ENCODE peak calls at places on chromosome 7, in ten cellular contexts. X is pancreas; O is adrenal gland; B is CD4-positive, CD25-positive, alpha-beta regulatory T cell; U is aorta; I is psoas muscle; Y is Panc1; L is lung; A is left ventricle myocardium inferior; W is CD8-positive, alpha-beta memory T cell. R is an unnamed sample. For H3K4me1, the result is how much of the 10 kb centered on the place peaks cover.

GRCh38 chr7:121304259-121304658 is 24.5 kb upstream of the WNT16 start:
- DNase-seq in W (no peak), O (no peak), A (no peak), Y (no peak), U (no peak), B (no peak), I (no peak), X (no peak), L (no peak), R (no peak)

GRCh38 chr7:41207141-41207540 is 495.7 kb downstream of the INHBA start:
- DNase-seq in U (no peak), I (no peak), X (no peak), O (no peak), B (no peak), A (no peak), L (no peak), W (no peak), Y (no peak), R (no peak)

GRCh38 chr7:23377134-23377533 is 78.0 kb downstream of the MALSU1 start:
- DNase-seq in L (no peak), B (no peak), X (no peak), I (no peak), U (no peak), W (no peak), O (no peak), A (no peak), Y (peak), R (peak)

GRCh38 chr7:7491044-7491443 is 44.6 kb downstream of the COL28A1 start:
- DNase-seq in B (no peak), O (no peak), W (no peak), U (no peak), Y (no peak), I (no peak), X (no peak), L (no peak), A (no peak), R (no peak)

GRCh38 chr7:4043988-4044387 is 638.1 kb upstream of the FOXK1 start:
- DNase-seq in A (no peak), B (no peak), O (no peak), L (peak), U (no peak), Y (no peak), W (no peak), I (no peak), X (no peak), R (no peak)

GRCh38 chr7:13986208-13986607 is 3.3 kb downstream of the ETV1 start:
- DNase-seq in W (no peak), X (no peak), A (no peak), O (no peak), L (no peak), U (no peak), I (no peak), B (no peak), Y (no peak), R (no peak)

GRCh38 chr7:138458576-138459234 is 1.4 kb upstream of the TRIM24 start:
- DNase-seq in L (no peak), A (no peak), Y (no peak), W (no peak), U (no peak), O (no peak), X (no peak), I (no peak), B (no peak), R (no peak)

GRCh38 chr7:117941138-117941810 is 68.0 kb upstream of the CTTNBP2 start:
- DNase-seq in X (no peak), Y (no peak), A (no peak), L (no peak), O (no peak), W (no peak), B (no peak), I (no peak), U (no peak), R (no peak)

GRCh38 chr7:151076863-151077704 is 3.5 kb downstream of the FASTK start:
- DNase-seq in A (no peak), X (no peak), I (no peak), U (no peak), O (no peak), B (no peak), Y (no peak), W (no peak), L (no peak), R (no peak)

GRCh38 chr7:23261843-23262452 is 15.4 kb downstream of the GPNMB start:
- DNase-seq in I (peak), B (peak), O (peak), U (peak), Y (peak), W (peak), A (peak), X (peak), L (peak), R (peak)

GRCh38 chr7:108415821-108416536 is 40.3 kb downstream of the NRCAM start:
- DNase-seq in Y (no peak), A (no peak), I (no peak), B (no peak), X (no peak), W (no peak), O (peak), L (no peak), U (no peak), R (no peak)

GRCh38 chr7:26543345-26543744 is 251.7 kb downstream of the SNX10 start:
- DNase-seq in A (no peak), I (no peak), L (no peak), B (no peak), W (no peak), X (no peak), Y (no peak), U (no peak), O (no peak), R (no peak)
- H3K4me1 ChIP-seq in A (under half), I (under half), L (under half), B (under half), W (under half), X (under half), Y (under half), U (under half), O (under half), R (under half)

GRCh38 chr7:12422449-12423320 is 19.0 kb upstream of the VWDE start:
- DNase-seq in Y (no peak), A (no peak), W (no peak), I (no peak), X (no peak), B (no peak), U (no peak), L (no peak), O (no peak), R (no peak)

GRCh38 chr7:12418452-12418851 is 14.8 kb upstream of the VWDE start:
- DNase-seq in I (no peak), B (no peak), W (no peak), A (no peak), U (no peak), Y (no peak), O (no peak), L (no peak), X (no peak), R (no peak)

GRCh38 chr7:12423995-12424745 is 20.5 kb upstream of the VWDE start:
- DNase-seq in B (no peak), L (no peak), A (no peak), W (no peak), Y (no peak), O (no peak), U (no peak), I (no peak), X (no peak), R (no peak)

GRCh38 chr7:12423355-12423994 is 19.8 kb upstream of the VWDE start:
- DNase-seq in Y (no peak), U (no peak), O (no peak), W (no peak), L (no peak), B (no peak), X (no peak), I (no peak), A (no peak), R (no peak)
- H3K4me3 ChIP-seq in Y (no peak), U (no peak), O (no peak), W (no peak), L (no peak), B (no peak), X (no peak), I (no peak), A (no peak), R (no peak)

GRCh38 chr7:74040791-74041520 is 13.0 kb downstream of the ELN start:
- DNase-seq in B (no peak), W (no peak), L (no peak), Y (no peak), O (no peak), U (no peak), A (no peak), I (no peak), X (no peak), R (no peak)

GRCh38 chr7:74037609-74038008 is 9.6 kb downstream of the ELN start:
- DNase-seq in Y (no peak), I (peak), L (no peak), B (no peak), X (no peak), O (no peak), U (no peak), W (no peak), A (peak), R (no peak)

GRCh38 chr7:74040101-74040790 is 12.3 kb downstream of the ELN start:
- DNase-seq in B (no peak), A (no peak), O (no peak), U (no peak), L (no peak), W (no peak), I (peak), Y (no peak), X (no peak), R (no peak)

GRCh38 chr7:74039337-74039736 is 11.4 kb downstream of the ELN start:
- DNase-seq in O (no peak), X (no peak), U (peak), Y (no peak), W (no peak), I (peak), L (no peak), A (no peak), B (no peak), R (peak)

DNA sequence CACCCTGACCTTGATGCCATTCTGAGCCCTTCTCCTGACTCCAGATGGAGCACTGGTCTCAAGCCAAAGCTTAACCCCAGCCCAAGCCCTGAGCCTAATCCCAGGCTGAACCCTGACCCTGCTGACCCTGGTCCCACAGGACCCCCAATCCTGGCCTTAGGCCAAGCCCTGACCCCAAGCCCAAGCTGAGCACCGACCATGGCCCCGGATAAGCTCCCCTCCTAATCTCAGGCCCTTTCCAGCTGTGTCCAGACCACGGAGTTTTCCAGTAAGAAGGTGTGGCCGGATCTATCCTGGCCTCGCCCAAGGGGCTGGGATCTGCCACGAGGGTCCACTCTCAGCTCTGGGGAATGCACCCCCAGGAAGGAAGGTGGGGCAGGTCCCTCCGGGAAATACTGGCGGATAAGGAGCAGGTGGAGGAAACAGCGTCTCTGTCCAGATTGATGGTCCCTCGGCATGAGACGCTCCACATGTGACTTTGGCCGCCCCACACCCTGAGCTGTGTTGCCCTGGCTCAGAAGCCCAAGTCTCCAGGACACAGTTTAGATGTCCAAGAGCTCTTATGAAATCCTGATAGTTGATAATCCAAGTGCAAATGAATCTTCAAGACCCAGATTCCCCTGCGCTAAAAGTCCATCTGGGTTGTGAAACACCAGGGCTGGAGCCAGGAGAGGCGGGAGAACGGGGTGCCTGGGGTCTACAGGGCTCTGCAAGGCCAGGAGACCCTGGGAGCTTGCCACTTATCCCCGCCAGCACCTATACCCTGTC is 10.4 kb downstream of the ELN start:
- DNase-seq in I (peak), W (no peak), B (no peak), L (no peak), Y (no peak), U (peak), O (no peak), X (no peak), A (peak), R (no peak)
- H3K27ac ChIP-seq in I (peak), W (no peak), B (no peak), L (no peak), Y (no peak), U (peak), O (peak), X (no peak), A (peak), R (no peak)

GRCh38 chr7:106065560-106066500 is 46.3 kb downstream of the SYPL1 start:
- DNase-seq in X (no peak), L (no peak), I (no peak), U (no peak), A (no peak), O (peak), W (no peak), Y (no peak), B (no peak), R (peak)
- H3K4me1 ChIP-seq in X (under half), L (under half), I (under half), U (under half), A (half or more), O (under half), W (under half), Y (under half), B (under half), R (under half)

DNA sequence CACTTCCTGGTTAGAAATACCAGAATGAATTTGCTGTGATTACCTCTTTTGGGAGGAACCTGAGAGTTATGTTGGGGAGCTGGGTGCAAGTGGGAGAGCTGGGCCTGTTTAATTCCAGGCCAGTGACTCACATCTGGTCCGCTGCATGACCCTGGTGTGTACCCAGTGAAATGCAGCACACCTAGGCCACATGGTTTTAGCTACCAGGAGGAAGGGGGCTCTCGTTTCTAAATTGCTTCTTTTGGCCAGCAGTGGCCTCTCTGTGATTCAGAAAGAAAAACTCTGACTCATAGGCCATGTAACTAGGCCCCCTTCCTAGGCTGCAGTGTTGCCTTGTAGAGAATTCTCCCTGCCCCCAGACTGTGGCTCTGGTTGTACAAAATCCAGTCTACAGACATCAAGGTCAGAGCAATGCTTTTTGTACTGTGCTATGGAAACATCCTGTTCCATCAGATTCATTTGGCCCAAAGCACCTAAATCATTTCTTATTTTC is 6.7 kb downstream of the AGFG2 start:
- DNase-seq in O (peak), I (no peak), L (no peak), Y (peak), X (peak), U (peak), W (peak), A (no peak), B (no peak), R (peak)
- H3K4me3 ChIP-seq in O (no peak), I (no peak), L (no peak), Y (peak), X (no peak), U (no peak), W (peak), A (no peak), B (peak), R (no peak)

GRCh38 chr7:100826546-100827329 is 585 bp downstream of the EPHB4 start:
- DNase-seq in O (no peak), A (no peak), W (no peak), Y (no peak), X (no peak), I (peak), U (no peak), L (no peak), B (no peak), R (peak)

GRCh38 chr7:100827330-100828226 is at the start of gene EPHB4:
- DNase-seq in Y (no peak), W (no peak), A (peak), U (peak), O (peak), B (no peak), L (peak), I (peak), X (peak), R (peak)

GRCh38 chr7:100824499-100825214 is 2.7 kb downstream of the EPHB4 start:
- DNase-seq in U (no peak), W (no peak), I (no peak), X (no peak), B (no peak), L (no peak), A (no peak), O (no peak), Y (no peak), R (no peak)

GRCh38 chr7:100825215-100825671 is 2.1 kb downstream of the EPHB4 start:
- DNase-seq in O (no peak), B (no peak), L (no peak), Y (no peak), I (no peak), X (no peak), U (no peak), W (no peak), A (no peak), R (no peak)

DNA sequence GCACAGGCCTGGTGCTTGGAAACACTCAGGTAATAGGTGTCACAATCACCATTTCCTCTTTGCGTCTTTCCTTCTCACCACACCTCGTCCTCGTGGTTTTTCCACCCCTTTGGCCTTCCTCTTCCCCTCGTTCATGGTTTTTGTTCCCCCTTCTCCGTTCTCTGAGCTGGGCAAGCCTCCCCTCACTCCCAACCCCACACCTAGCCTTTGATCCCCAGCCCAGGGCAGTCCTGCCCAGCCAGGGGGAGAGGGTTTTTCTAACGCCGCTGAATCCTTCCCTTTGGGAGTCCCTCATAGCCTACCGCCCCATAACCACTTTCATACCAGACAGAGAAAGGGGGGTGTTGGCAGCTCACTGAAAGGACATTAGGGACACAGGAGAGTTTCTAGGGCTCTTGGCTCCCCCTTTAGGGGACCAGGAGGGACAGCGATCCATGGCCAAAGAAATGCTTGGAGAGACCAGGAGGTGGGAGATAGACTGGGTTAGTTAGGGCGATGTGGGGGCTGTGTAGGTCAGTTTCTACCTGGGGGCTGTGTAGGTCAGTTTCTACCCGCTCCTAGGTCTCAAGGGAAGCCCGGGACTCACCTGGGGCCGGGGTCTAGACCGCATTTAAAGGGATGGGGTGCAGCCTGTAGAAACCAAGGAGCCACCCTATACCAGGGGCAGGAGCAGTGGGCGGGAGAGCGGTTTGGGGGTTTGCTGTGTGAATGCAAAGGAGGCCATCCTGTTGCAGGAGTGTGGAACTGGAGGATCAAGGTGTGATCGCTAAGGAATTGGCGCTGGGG is 1.4 kb downstream of the EPHB4 start:
- DNase-seq in A (no peak), O (no peak), X (no peak), U (no peak), B (no peak), L (no peak), W (no peak), Y (no peak), I (no peak), R (no peak)
- H3K27ac ChIP-seq in A (peak), O (peak), X (peak), U (no peak), B (no peak), L (peak), W (peak), Y (peak), I (no peak), R (no peak)

GRCh38 chr7:75944507-75944906 is 29.6 kb downstream of the POR start:
- DNase-seq in U (no peak), Y (no peak), L (no peak), O (no peak), B (no peak), W (no peak), I (no peak), X (no peak), A (no peak), R (no peak)

GRCh38 chr7:75948179-75948578 is 33.2 kb downstream of the POR start:
- DNase-seq in X (no peak), Y (no peak), O (no peak), W (no peak), A (no peak), I (peak), B (no peak), L (no peak), U (no peak), R (no peak)

GRCh38 chr7:75943864-75944263 is 28.9 kb downstream of the POR start:
- DNase-seq in I (no peak), Y (peak), X (no peak), L (no peak), O (peak), A (no peak), U (no peak), B (no peak), W (no peak), R (no peak)

GRCh38 chr7:75946207-75946855 is 31.4 kb downstream of the POR start:
- DNase-seq in I (no peak), O (no peak), X (no peak), L (no peak), W (no peak), U (no peak), Y (no peak), B (no peak), A (no peak), R (no peak)

GRCh38 chr7:75945297-75946168 is 30.6 kb downstream of the POR start:
- DNase-seq in L (peak), B (no peak), W (no peak), I (peak), A (no peak), O (peak), Y (no peak), X (peak), U (no peak), R (no peak)
- H3K4me1 ChIP-seq in L (under half), B (under half), W (under half), I (half or more), A (half or more), O (under half), Y (under half), X (under half), U (under half), R (under half)